ENCODE peak calls at places on chromosome X, in seven cellular contexts. E, G, F, D, U, Y and R are unnamed samples. For H3K4me1, the result is how much of the 10 kb centered on the place peaks cover.

GRCh38 chrX:56385336-56385735 is 153.2 kb downstream of the KLF8 start:
- DNase-seq in F (no peak), G (no peak), E (no peak), Y (no peak), D (no peak), U (no peak), R (no peak)

GRCh38 chrX:134718329-134719317 is 60.4 kb upstream of the PLAC1 start:
- DNase-seq in D (no peak), Y (peak), U (peak), E (no peak), G (no peak), F (peak), R (peak)

GRCh38 chrX:22165732-22166457 is 106.8 kb upstream of the CBLL2 start:
- DNase-seq in E (no peak), F (peak), G (no peak), Y (no peak), D (no peak), U (peak), R (no peak)

GRCh38 chrX:140439455-140439854 is 65.4 kb downstream of the SOX3 start:
- DNase-seq in E (no peak), F (no peak), G (no peak), U (no peak), D (no peak), Y (peak), R (no peak)

GRCh38 chrX:65668362-65669310 is 1.2 kb downstream of the MSN start:
- DNase-seq in G (peak), F (peak), U (peak), E (peak), Y (peak), D (peak), R (peak)

GRCh38 chrX:13164611-13165010 is 120.2 kb upstream of the FAM9C start:
- DNase-seq in U (no peak), G (no peak), Y (no peak), D (no peak), F (no peak), E (no peak), R (no peak)

GRCh38 chrX:17990542-17990941 is 129.4 kb upstream of the RAI2 start:
- DNase-seq in U (no peak), G (no peak), F (no peak), E (no peak), D (no peak), Y (no peak), R (no peak)

GRCh38 chrX:79572566-79572965 is 205.4 kb upstream of the ITM2A start:
- DNase-seq in D (no peak), U (no peak), G (no peak), F (no peak), Y (no peak), E (no peak), R (no peak)

GRCh38 chrX:150635952-150636351 is 57.2 kb upstream of the MTMR1 start:
- DNase-seq in U (peak), D (no peak), E (no peak), Y (no peak), G (no peak), F (peak), R (peak)

DNA sequence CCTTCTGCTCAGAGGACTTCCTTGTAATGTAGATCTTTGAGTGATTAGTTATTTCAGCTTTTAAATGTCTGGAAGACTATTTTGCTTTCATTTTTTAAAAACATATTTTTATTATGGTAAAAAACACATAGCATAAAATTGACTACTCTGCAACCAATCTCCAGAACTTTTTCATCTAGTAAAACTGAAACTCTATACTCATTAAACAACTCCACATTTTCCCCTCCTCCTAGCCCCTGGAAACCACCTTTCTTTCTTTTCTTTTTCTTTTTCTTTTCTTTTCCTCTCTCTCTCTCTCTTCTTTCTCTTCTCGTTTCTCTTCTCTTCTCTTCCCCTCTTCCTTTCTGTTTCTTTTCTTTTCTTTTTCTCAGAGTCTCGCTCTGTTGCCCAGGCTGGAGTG is 230.6 kb downstream of the DLG3 start:
- DNase-seq in D (no peak), U (no peak), E (no peak), G (no peak), Y (no peak), F (no peak), R (no peak)
- H3K4me3 ChIP-seq in D (no peak), U (no peak), E (no peak), G (no peak), Y (no peak), F (no peak), R (no peak)

GRCh38 chrX:103630171-103630511 is 1.4 kb downstream of the TCEAL1 start:
- DNase-seq in U (no peak), Y (no peak), F (no peak), E (no peak), D (no peak), G (no peak), R (no peak)
- H3K27ac ChIP-seq in U (no peak), Y (no peak), F (peak), E (no peak), D (no peak), G (peak), R (no peak)

GRCh38 chrX:38859602-38860001 is 58.3 kb downstream of the MID1IP1 start:
- DNase-seq in D (no peak), U (peak), E (no peak), Y (no peak), G (no peak), F (peak), R (no peak)
- H3K4me1 ChIP-seq in D (under half), U (under half), E (under half), Y (under half), G (under half), F (under half), R (under half)

GRCh38 chrX:84161641-84162040 is 26.4 kb downstream of the RPS6KA6 start:
- DNase-seq in U (no peak), G (no peak), D (no peak), F (no peak), Y (no peak), E (no peak), R (no peak)

GRCh38 chrX:84153538-84153937 is 34.5 kb downstream of the RPS6KA6 start:
- DNase-seq in E (no peak), G (no peak), F (peak), U (peak), D (no peak), Y (no peak), R (no peak)

GRCh38 chrX:84156831-84157230 is 31.2 kb downstream of the RPS6KA6 start:
- DNase-seq in F (no peak), U (no peak), D (no peak), E (no peak), G (no peak), Y (no peak), R (no peak)

GRCh38 chrX:84160736-84161135 is 27.3 kb downstream of the RPS6KA6 start:
- DNase-seq in D (no peak), U (no peak), E (no peak), F (no peak), G (no peak), Y (no peak), R (no peak)

DNA sequence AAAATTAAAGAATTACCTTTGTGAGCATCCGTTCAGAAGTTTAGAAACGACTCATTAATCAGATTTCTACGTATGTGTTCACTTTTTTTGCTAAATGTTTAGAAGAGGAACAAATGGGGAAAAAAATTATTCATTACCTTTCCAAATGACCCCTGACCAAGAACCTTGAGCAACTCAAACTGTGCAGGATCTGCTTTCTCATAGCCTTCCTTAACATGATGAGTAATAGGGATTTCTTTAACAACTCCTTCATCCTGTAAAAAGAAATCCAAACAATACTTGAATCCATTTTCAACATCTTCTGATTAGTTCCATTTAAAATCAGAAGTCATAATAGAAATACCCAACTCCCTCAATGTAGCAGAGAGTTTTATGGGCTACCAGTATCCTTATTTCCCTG is 32.1 kb downstream of the RPS6KA6 start:
- DNase-seq in U (no peak), G (no peak), Y (no peak), F (peak), D (no peak), E (no peak), R (no peak)
- H3K4me3 ChIP-seq in U (no peak), G (no peak), Y (no peak), F (no peak), D (no peak), E (no peak), R (no peak)

GRCh38 chrX:30573125-30573524 is 4.4 kb downstream of the TASL start:
- DNase-seq in F (no peak), D (no peak), E (no peak), Y (no peak), U (no peak), G (no peak), R (no peak)
- H3K27ac ChIP-seq in F (no peak), D (no peak), E (no peak), Y (no peak), U (no peak), G (no peak), R (no peak)

GRCh38 chrX:40571600-40571999 is 9.2 kb upstream of the ATP6AP2 start:
- DNase-seq in D (no peak), E (no peak), F (no peak), G (no peak), U (no peak), Y (no peak), R (no peak)
- H3K4me1 ChIP-seq in D (under half), E (under half), F (under half), G (under half), U (under half), Y (under half), R (under half)

GRCh38 chrX:115229337-115229991 is 4.4 kb downstream of the LRCH2 start:
- DNase-seq in F (no peak), D (no peak), U (no peak), Y (no peak), E (no peak), G (no peak), R (no peak)

GRCh38 chrX:115234220-115234557 is 293 bp upstream of the LRCH2 start:
- DNase-seq in E (no peak), U (no peak), G (no peak), F (no peak), D (no peak), Y (no peak), R (no peak)

GRCh38 chrX:115233497-115234219 is at the start of gene LRCH2:
- DNase-seq in U (no peak), E (no peak), D (no peak), Y (peak), G (peak), F (peak), R (no peak)

DNA sequence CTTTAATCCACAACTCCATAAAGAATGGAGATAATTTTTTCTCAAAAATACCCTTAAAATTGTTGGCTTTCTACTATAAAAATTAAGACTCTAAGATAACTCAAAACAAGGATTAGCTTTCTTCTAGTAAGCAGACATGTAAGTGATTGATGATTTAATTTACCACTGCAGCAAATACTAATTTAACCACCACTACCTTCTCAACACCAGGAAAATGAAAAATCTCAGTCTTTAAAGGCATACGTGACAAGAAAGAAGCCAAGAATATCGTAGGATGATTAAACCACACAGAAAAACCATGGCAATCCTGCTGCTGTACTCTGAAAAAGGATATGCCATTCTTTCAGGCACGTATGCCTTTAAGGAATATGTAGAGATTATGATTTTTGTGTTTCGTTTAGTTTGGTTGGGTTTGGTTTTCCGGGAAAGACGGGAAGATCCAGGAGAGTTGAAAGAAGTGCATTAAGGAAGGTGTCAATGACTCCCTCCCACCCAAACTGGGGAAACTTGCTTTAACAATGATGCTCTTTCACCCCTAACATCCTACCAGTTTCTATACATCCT is 881 bp downstream of the LRCH2 start:
- DNase-seq in D (no peak), G (no peak), F (no peak), U (no peak), Y (no peak), E (no peak), R (no peak)
- H3K4me3 ChIP-seq in D (no peak), G (peak), F (peak), U (no peak), Y (no peak), E (no peak), R (peak)

DNA sequence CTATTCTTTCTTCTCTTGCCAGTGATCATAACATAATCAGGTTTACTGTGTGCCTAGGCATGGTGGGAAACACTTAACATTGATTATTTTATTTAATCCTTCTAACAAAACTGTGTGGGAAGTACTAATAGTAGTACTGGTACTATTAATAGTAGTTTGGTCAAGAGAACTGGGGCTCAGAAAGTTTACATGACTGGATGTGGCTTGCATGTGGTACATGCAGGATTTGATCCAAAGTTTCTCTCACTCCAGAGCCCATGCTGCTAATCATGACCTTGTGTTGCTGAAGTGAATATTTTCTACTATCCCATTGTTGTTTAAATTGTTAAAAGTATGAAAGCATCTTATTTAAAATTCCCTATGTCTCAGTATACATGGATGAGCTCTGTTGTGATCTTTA is 78.4 kb downstream of the TMEM164 start:
- DNase-seq in G (no peak), E (no peak), Y (no peak), F (no peak), D (no peak), U (no peak), R (no peak)
- H3K27ac ChIP-seq in G (no peak), E (no peak), Y (no peak), F (no peak), D (no peak), U (peak), R (no peak)

DNA sequence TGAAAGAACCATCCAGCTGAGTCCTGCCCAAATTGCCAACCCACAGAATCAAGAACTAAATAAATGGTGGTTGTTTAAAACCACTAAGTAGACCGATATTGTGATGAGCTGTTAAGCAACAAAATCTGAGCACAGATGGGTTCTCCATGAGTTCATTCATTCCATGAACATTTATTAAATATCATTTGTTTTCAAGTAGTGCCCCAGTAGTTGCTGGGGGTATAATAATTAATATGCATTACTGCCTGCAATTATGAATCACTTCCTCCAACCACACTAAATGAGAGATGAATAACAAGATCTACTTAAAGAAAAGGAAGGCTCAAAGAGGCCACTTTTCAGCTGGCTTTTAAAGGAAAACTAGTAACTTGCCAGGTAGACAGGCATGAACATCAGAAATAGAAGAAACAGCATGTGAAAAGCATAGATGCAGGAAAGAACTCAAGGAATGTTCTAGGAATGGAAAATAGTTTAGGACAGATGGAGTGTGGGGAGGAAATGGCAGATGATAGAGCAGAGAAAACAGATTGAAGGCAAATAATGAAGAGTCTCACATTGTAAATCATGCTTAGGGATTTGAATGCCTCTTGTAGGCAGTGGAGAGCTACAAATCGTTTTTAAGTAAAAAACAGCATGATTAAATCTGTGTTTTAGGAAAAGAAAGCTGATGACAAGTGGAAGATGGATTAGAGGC is 641.7 kb upstream of the DIPK2B start:
- DNase-seq in Y (no peak), F (no peak), G (no peak), D (no peak), U (no peak), E (no peak), R (no peak)
- H3K4me1 ChIP-seq in Y (under half), F (under half), G (under half), D (under half), U (under half), E (under half), R (under half)

GRCh38 chrX:68500105-68500504 is 1.3 kb downstream of the YIPF6 start:
- DNase-seq in Y (no peak), G (no peak), D (no peak), U (no peak), F (no peak), E (no peak), R (no peak)
- H3K4me3 ChIP-seq in Y (no peak), G (no peak), D (no peak), U (peak), F (no peak), E (no peak), R (no peak)